ENCODE peak calls at places on chromosome 5, in six cellular contexts. One of them, this sample, is unnamed.

GRCh38 chr5:83049370-83049863 is 27.8 kb downstream of the TMEM167A start:
- DNase-seq in HT1080: no peak
- DNase-seq in frontal cortex: no peak
- DNase-seq in activated T-helper 1 cell treated with anti-CD3 and anti-CD28 coated beads, Interleukin-12 subunit alpha, Interleukin-12 subunit beta, Interleukin-2, Interleukin-4 antibody, amounts not matched to agents 30 ng/mL and 10 ng/mL and 1 ng/mL, durations not matched to agents 14 hours and 24 hours and 36 hours: no peak
- DNase-seq in EH: no peak
- DNase-seq in GM23248: no peak
- DNase-seq in this sample: no peak

GRCh38 chr5:138032028-138032571 is 779 bp downstream of the FAM13B start:
- DNase-seq in HT1080: no peak
- DNase-seq in frontal cortex: peak; percentile 42
- DNase-seq in activated T-helper 1 cell treated with anti-CD3 and anti-CD28 coated beads, Interleukin-12 subunit alpha, Interleukin-12 subunit beta, Interleukin-2, Interleukin-4 antibody, amounts not matched to agents 30 ng/mL and 10 ng/mL and 1 ng/mL, durations not matched to agents 14 hours and 24 hours and 36 hours: peak; percentile 37
- DNase-seq in EH: peak; percentile 62
- DNase-seq in GM23248: peak; percentile 69
- DNase-seq in this sample: peak; percentile 90

GRCh38 chr5:87319469-87319868 is 51.8 kb downstream of the RASA1 start:
- DNase-seq in HT1080: no peak
- DNase-seq in frontal cortex: no peak
- DNase-seq in activated T-helper 1 cell treated with anti-CD3 and anti-CD28 coated beads, Interleukin-12 subunit alpha, Interleukin-12 subunit beta, Interleukin-2, Interleukin-4 antibody, amounts not matched to agents 30 ng/mL and 10 ng/mL and 1 ng/mL, durations not matched to agents 14 hours and 24 hours and 36 hours: no peak
- DNase-seq in EH: no peak
- DNase-seq in GM23248: no peak
- DNase-seq in this sample: no peak

GRCh38 chr5:109748545-109748944 is 58.8 kb downstream of the MAN2A1 start:
- DNase-seq in HT1080: no peak
- DNase-seq in frontal cortex: no peak
- DNase-seq in activated T-helper 1 cell treated with anti-CD3 and anti-CD28 coated beads, Interleukin-12 subunit alpha, Interleukin-12 subunit beta, Interleukin-2, Interleukin-4 antibody, amounts not matched to agents 30 ng/mL and 10 ng/mL and 1 ng/mL, durations not matched to agents 14 hours and 24 hours and 36 hours: no peak
- DNase-seq in EH: peak; percentile 65
- DNase-seq in GM23248: peak; percentile 29
- DNase-seq in this sample: no peak

GRCh38 chr5:156913355-156913718 is 49.7 kb downstream of the TIMD4 start:
- DNase-seq in HT1080: no peak
- DNase-seq in frontal cortex: no peak
- DNase-seq in activated T-helper 1 cell treated with anti-CD3 and anti-CD28 coated beads, Interleukin-12 subunit alpha, Interleukin-12 subunit beta, Interleukin-2, Interleukin-4 antibody, amounts not matched to agents 30 ng/mL and 10 ng/mL and 1 ng/mL, durations not matched to agents 14 hours and 24 hours and 36 hours: no peak
- DNase-seq in EH: no peak
- DNase-seq in GM23248: no peak
- DNase-seq in this sample: no peak

GRCh38 chr5:111551569-111552275 is 39.4 kb upstream of the STARD4 start:
- DNase-seq in HT1080: peak; percentile 61
- DNase-seq in frontal cortex: no peak
- DNase-seq in activated T-helper 1 cell treated with anti-CD3 and anti-CD28 coated beads, Interleukin-12 subunit alpha, Interleukin-12 subunit beta, Interleukin-2, Interleukin-4 antibody, amounts not matched to agents 30 ng/mL and 10 ng/mL and 1 ng/mL, durations not matched to agents 14 hours and 24 hours and 36 hours: no peak
- DNase-seq in EH: no peak
- DNase-seq in GM23248: no peak
- DNase-seq in this sample: no peak

GRCh38 chr5:101153526-101153925 is 250.4 kb upstream of the ST8SIA4 start:
- DNase-seq in HT1080: no peak
- DNase-seq in frontal cortex: no peak
- DNase-seq in activated T-helper 1 cell treated with anti-CD3 and anti-CD28 coated beads, Interleukin-12 subunit alpha, Interleukin-12 subunit beta, Interleukin-2, Interleukin-4 antibody, amounts not matched to agents 30 ng/mL and 10 ng/mL and 1 ng/mL, durations not matched to agents 14 hours and 24 hours and 36 hours: no peak
- DNase-seq in EH: no peak
- DNase-seq in GM23248: no peak
- DNase-seq in this sample: no peak

GRCh38 chr5:180519098-180519497 is 24.9 kb downstream of the CNOT6 start:
- DNase-seq in HT1080: no peak
- DNase-seq in frontal cortex: no peak
- DNase-seq in activated T-helper 1 cell treated with anti-CD3 and anti-CD28 coated beads, Interleukin-12 subunit alpha, Interleukin-12 subunit beta, Interleukin-2, Interleukin-4 antibody, amounts not matched to agents 30 ng/mL and 10 ng/mL and 1 ng/mL, durations not matched to agents 14 hours and 24 hours and 36 hours: no peak
- DNase-seq in EH: peak; percentile 51
- DNase-seq in GM23248: peak; percentile 61
- DNase-seq in this sample: no peak

GRCh38 chr5:111948517-111948916 is 191.5 kb upstream of the NREP start:
- DNase-seq in HT1080: peak; percentile 87
- DNase-seq in frontal cortex: no peak
- DNase-seq in activated T-helper 1 cell treated with anti-CD3 and anti-CD28 coated beads, Interleukin-12 subunit alpha, Interleukin-12 subunit beta, Interleukin-2, Interleukin-4 antibody, amounts not matched to agents 30 ng/mL and 10 ng/mL and 1 ng/mL, durations not matched to agents 14 hours and 24 hours and 36 hours: no peak
- DNase-seq in EH: peak; percentile 98
- DNase-seq in GM23248: peak; percentile 96
- DNase-seq in this sample: no peak

GRCh38 chr5:101977729-101978345 is 318.2 kb downstream of the SLCO4C1 start:
- DNase-seq in HT1080: peak; percentile 50
- DNase-seq in frontal cortex: peak; percentile 30
- DNase-seq in activated T-helper 1 cell treated with anti-CD3 and anti-CD28 coated beads, Interleukin-12 subunit alpha, Interleukin-12 subunit beta, Interleukin-2, Interleukin-4 antibody, amounts not matched to agents 30 ng/mL and 10 ng/mL and 1 ng/mL, durations not matched to agents 14 hours and 24 hours and 36 hours: no peak
- DNase-seq in EH: peak; percentile 41
- DNase-seq in GM23248: peak; percentile 60
- DNase-seq in this sample: peak; percentile 83

GRCh38 chr5:31825775-31826068 is 186.8 kb downstream of the PDZD2 start:
- DNase-seq in HT1080: no peak
- DNase-seq in frontal cortex: no peak
- DNase-seq in activated T-helper 1 cell treated with anti-CD3 and anti-CD28 coated beads, Interleukin-12 subunit alpha, Interleukin-12 subunit beta, Interleukin-2, Interleukin-4 antibody, amounts not matched to agents 30 ng/mL and 10 ng/mL and 1 ng/mL, durations not matched to agents 14 hours and 24 hours and 36 hours: no peak
- DNase-seq in EH: no peak
- DNase-seq in GM23248: no peak
- DNase-seq in this sample: no peak

GRCh38 chr5:127680579-127680978 is 22.6 kb upstream of the CCDC192 start:
- DNase-seq in HT1080: no peak
- DNase-seq in frontal cortex: no peak
- DNase-seq in activated T-helper 1 cell treated with anti-CD3 and anti-CD28 coated beads, Interleukin-12 subunit alpha, Interleukin-12 subunit beta, Interleukin-2, Interleukin-4 antibody, amounts not matched to agents 30 ng/mL and 10 ng/mL and 1 ng/mL, durations not matched to agents 14 hours and 24 hours and 36 hours: no peak
- DNase-seq in EH: no peak
- DNase-seq in GM23248: no peak
- DNase-seq in this sample: no peak

GRCh38 chr5:96629774-96630173 is 32.4 kb upstream of the CAST start:
- DNase-seq in HT1080: peak; percentile 96
- DNase-seq in frontal cortex: no peak
- DNase-seq in activated T-helper 1 cell treated with anti-CD3 and anti-CD28 coated beads, Interleukin-12 subunit alpha, Interleukin-12 subunit beta, Interleukin-2, Interleukin-4 antibody, amounts not matched to agents 30 ng/mL and 10 ng/mL and 1 ng/mL, durations not matched to agents 14 hours and 24 hours and 36 hours: no peak
- DNase-seq in EH: peak; percentile 95
- DNase-seq in GM23248: peak; percentile 92
- DNase-seq in this sample: peak; percentile 77

GRCh38 chr5:176619203-176619568 is 9.2 kb upstream of the GPRIN1 start:
- DNase-seq in HT1080: peak; percentile 29
- DNase-seq in frontal cortex: peak; percentile 90
- DNase-seq in activated T-helper 1 cell treated with anti-CD3 and anti-CD28 coated beads, Interleukin-12 subunit alpha, Interleukin-12 subunit beta, Interleukin-2, Interleukin-4 antibody, amounts not matched to agents 30 ng/mL and 10 ng/mL and 1 ng/mL, durations not matched to agents 14 hours and 24 hours and 36 hours: peak; percentile 75
- DNase-seq in EH: peak; percentile 83
- DNase-seq in GM23248: peak; percentile 87
- DNase-seq in this sample: peak; percentile 97

GRCh38 chr5:554284-554988 is 30.2 kb upstream of the SLC9A3 start:
- DNase-seq in HT1080: no peak
- DNase-seq in frontal cortex: no peak
- DNase-seq in activated T-helper 1 cell treated with anti-CD3 and anti-CD28 coated beads, Interleukin-12 subunit alpha, Interleukin-12 subunit beta, Interleukin-2, Interleukin-4 antibody, amounts not matched to agents 30 ng/mL and 10 ng/mL and 1 ng/mL, durations not matched to agents 14 hours and 24 hours and 36 hours: no peak
- DNase-seq in EH: no peak
- DNase-seq in GM23248: no peak
- DNase-seq in this sample: peak; percentile 51

GRCh38 chr5:141800629-141801028 is 77.6 kb downstream of the PCDH1 start:
- DNase-seq in HT1080: no peak
- DNase-seq in frontal cortex: no peak
- DNase-seq in activated T-helper 1 cell treated with anti-CD3 and anti-CD28 coated beads, Interleukin-12 subunit alpha, Interleukin-12 subunit beta, Interleukin-2, Interleukin-4 antibody, amounts not matched to agents 30 ng/mL and 10 ng/mL and 1 ng/mL, durations not matched to agents 14 hours and 24 hours and 36 hours: no peak
- DNase-seq in EH: peak; percentile 47
- DNase-seq in GM23248: peak; percentile 42
- DNase-seq in this sample: peak; percentile 19

GRCh38 chr5:37494756-37495155 is 115.6 kb downstream of the WDR70 start:
- DNase-seq in HT1080: no peak
- DNase-seq in frontal cortex: no peak
- DNase-seq in activated T-helper 1 cell treated with anti-CD3 and anti-CD28 coated beads, Interleukin-12 subunit alpha, Interleukin-12 subunit beta, Interleukin-2, Interleukin-4 antibody, amounts not matched to agents 30 ng/mL and 10 ng/mL and 1 ng/mL, durations not matched to agents 14 hours and 24 hours and 36 hours: no peak
- DNase-seq in EH: peak; percentile 55
- DNase-seq in GM23248: peak; percentile 50
- DNase-seq in this sample: no peak

GRCh38 chr5:102911973-102912372 is 156.9 kb downstream of the PAM start:
- DNase-seq in HT1080: peak; percentile 80
- DNase-seq in frontal cortex: no peak
- DNase-seq in activated T-helper 1 cell treated with anti-CD3 and anti-CD28 coated beads, Interleukin-12 subunit alpha, Interleukin-12 subunit beta, Interleukin-2, Interleukin-4 antibody, amounts not matched to agents 30 ng/mL and 10 ng/mL and 1 ng/mL, durations not matched to agents 14 hours and 24 hours and 36 hours: no peak
- DNase-seq in EH: peak; percentile 85
- DNase-seq in GM23248: peak; percentile 76
- DNase-seq in this sample: no peak

GRCh38 chr5:646396-647201 is 34.5 kb downstream of the CEP72 start:
- DNase-seq in HT1080: no peak
- DNase-seq in frontal cortex: no peak
- DNase-seq in activated T-helper 1 cell treated with anti-CD3 and anti-CD28 coated beads, Interleukin-12 subunit alpha, Interleukin-12 subunit beta, Interleukin-2, Interleukin-4 antibody, amounts not matched to agents 30 ng/mL and 10 ng/mL and 1 ng/mL, durations not matched to agents 14 hours and 24 hours and 36 hours: no peak
- DNase-seq in EH: no peak
- DNase-seq in GM23248: no peak
- DNase-seq in this sample: no peak

GRCh38 chr5:81007637-81008027 is 47.5 kb downstream of the RASGRF2 start:
- DNase-seq in HT1080: no peak
- DNase-seq in frontal cortex: no peak
- DNase-seq in activated T-helper 1 cell treated with anti-CD3 and anti-CD28 coated beads, Interleukin-12 subunit alpha, Interleukin-12 subunit beta, Interleukin-2, Interleukin-4 antibody, amounts not matched to agents 30 ng/mL and 10 ng/mL and 1 ng/mL, durations not matched to agents 14 hours and 24 hours and 36 hours: no peak
- DNase-seq in EH: no peak
- DNase-seq in GM23248: no peak
- DNase-seq in this sample: no peak

GRCh38 chr5:75601996-75602395 is 9.3 kb upstream of the ANKDD1B start:
- DNase-seq in HT1080: peak; percentile 5
- DNase-seq in frontal cortex: no peak
- DNase-seq in activated T-helper 1 cell treated with anti-CD3 and anti-CD28 coated beads, Interleukin-12 subunit alpha, Interleukin-12 subunit beta, Interleukin-2, Interleukin-4 antibody, amounts not matched to agents 30 ng/mL and 10 ng/mL and 1 ng/mL, durations not matched to agents 14 hours and 24 hours and 36 hours: no peak
- DNase-seq in EH: peak; percentile 84
- DNase-seq in GM23248: peak; percentile 26
- DNase-seq in this sample: no peak

GRCh38 chr5:135038829-135039525 is 4.9 kb upstream of the PITX1 start:
- DNase-seq in HT1080: no peak
- DNase-seq in frontal cortex: no peak
- DNase-seq in activated T-helper 1 cell treated with anti-CD3 and anti-CD28 coated beads, Interleukin-12 subunit alpha, Interleukin-12 subunit beta, Interleukin-2, Interleukin-4 antibody, amounts not matched to agents 30 ng/mL and 10 ng/mL and 1 ng/mL, durations not matched to agents 14 hours and 24 hours and 36 hours: no peak
- DNase-seq in EH: no peak
- DNase-seq in GM23248: peak; percentile 22
- DNase-seq in this sample: peak; percentile 94

GRCh38 chr5:139668064-139668880 is 20.1 kb downstream of the CXXC5 start:
- DNase-seq in HT1080: peak; percentile 34
- DNase-seq in frontal cortex: no peak
- DNase-seq in activated T-helper 1 cell treated with anti-CD3 and anti-CD28 coated beads, Interleukin-12 subunit alpha, Interleukin-12 subunit beta, Interleukin-2, Interleukin-4 antibody, amounts not matched to agents 30 ng/mL and 10 ng/mL and 1 ng/mL, durations not matched to agents 14 hours and 24 hours and 36 hours: peak; percentile 22
- DNase-seq in EH: peak; percentile 85
- DNase-seq in GM23248: peak; percentile 72
- DNase-seq in this sample: peak; percentile 94

GRCh38 chr5:171155621-171156020 is 153.4 kb upstream of the TLX3 start:
- DNase-seq in HT1080: peak; percentile 20
- DNase-seq in frontal cortex: no peak
- DNase-seq in activated T-helper 1 cell treated with anti-CD3 and anti-CD28 coated beads, Interleukin-12 subunit alpha, Interleukin-12 subunit beta, Interleukin-2, Interleukin-4 antibody, amounts not matched to agents 30 ng/mL and 10 ng/mL and 1 ng/mL, durations not matched to agents 14 hours and 24 hours and 36 hours: no peak
- DNase-seq in EH: peak; percentile 70
- DNase-seq in GM23248: peak; percentile 48
- DNase-seq in this sample: no peak

GRCh38 chr5:43638556-43638955 is 35.6 kb downstream of the NNT start:
- DNase-seq in HT1080: no peak
- DNase-seq in frontal cortex: no peak
- DNase-seq in activated T-helper 1 cell treated with anti-CD3 and anti-CD28 coated beads, Interleukin-12 subunit alpha, Interleukin-12 subunit beta, Interleukin-2, Interleukin-4 antibody, amounts not matched to agents 30 ng/mL and 10 ng/mL and 1 ng/mL, durations not matched to agents 14 hours and 24 hours and 36 hours: no peak
- DNase-seq in EH: peak; percentile 39
- DNase-seq in GM23248: peak; percentile 15
- DNase-seq in this sample: no peak

GRCh38 chr5:171946382-171946781 is 60.1 kb downstream of the FBXW11 start:
- DNase-seq in HT1080: no peak
- DNase-seq in frontal cortex: no peak
- DNase-seq in activated T-helper 1 cell treated with anti-CD3 and anti-CD28 coated beads, Interleukin-12 subunit alpha, Interleukin-12 subunit beta, Interleukin-2, Interleukin-4 antibody, amounts not matched to agents 30 ng/mL and 10 ng/mL and 1 ng/mL, durations not matched to agents 14 hours and 24 hours and 36 hours: no peak
- DNase-seq in EH: peak; percentile 43
- DNase-seq in GM23248: no peak
- DNase-seq in this sample: no peak

GRCh38 chr5:177494356-177495195 is 2.8 kb downstream of the PDLIM7 start:
- DNase-seq in HT1080: peak; percentile 98
- DNase-seq in frontal cortex: no peak
- DNase-seq in activated T-helper 1 cell treated with anti-CD3 and anti-CD28 coated beads, Interleukin-12 subunit alpha, Interleukin-12 subunit beta, Interleukin-2, Interleukin-4 antibody, amounts not matched to agents 30 ng/mL and 10 ng/mL and 1 ng/mL, durations not matched to agents 14 hours and 24 hours and 36 hours: no peak
- DNase-seq in EH: peak; percentile 97
- DNase-seq in GM23248: peak; percentile 94
- DNase-seq in this sample: peak; percentile 100

GRCh38 chr5:93868851-93869250 is 127.5 kb upstream of the POU5F2 start:
- DNase-seq in HT1080: no peak
- DNase-seq in frontal cortex: no peak
- DNase-seq in activated T-helper 1 cell treated with anti-CD3 and anti-CD28 coated beads, Interleukin-12 subunit alpha, Interleukin-12 subunit beta, Interleukin-2, Interleukin-4 antibody, amounts not matched to agents 30 ng/mL and 10 ng/mL and 1 ng/mL, durations not matched to agents 14 hours and 24 hours and 36 hours: no peak
- DNase-seq in EH: no peak
- DNase-seq in GM23248: no peak
- DNase-seq in this sample: peak; percentile 38

GRCh38 chr5:160799160-160799559 is 52.9 kb downstream of the ATP10B start:
- DNase-seq in HT1080: no peak
- DNase-seq in frontal cortex: no peak
- DNase-seq in activated T-helper 1 cell treated with anti-CD3 and anti-CD28 coated beads, Interleukin-12 subunit alpha, Interleukin-12 subunit beta, Interleukin-2, Interleukin-4 antibody, amounts not matched to agents 30 ng/mL and 10 ng/mL and 1 ng/mL, durations not matched to agents 14 hours and 24 hours and 36 hours: no peak
- DNase-seq in EH: no peak
- DNase-seq in GM23248: no peak
- DNase-seq in this sample: no peak

GRCh38 chr5:1380011-1380817 is 35.3 kb upstream of the CLPTM1L start:
- DNase-seq in HT1080: peak; percentile 42
- DNase-seq in frontal cortex: no peak
- DNase-seq in activated T-helper 1 cell treated with anti-CD3 and anti-CD28 coated beads, Interleukin-12 subunit alpha, Interleukin-12 subunit beta, Interleukin-2, Interleukin-4 antibody, amounts not matched to agents 30 ng/mL and 10 ng/mL and 1 ng/mL, durations not matched to agents 14 hours and 24 hours and 36 hours: peak; percentile 48
- DNase-seq in EH: no peak
- DNase-seq in GM23248: peak; percentile 62
- DNase-seq in this sample: peak; percentile 76

GRCh38 chr5:150486402-150487198 is 21.3 kb upstream of the NDST1 start:
- DNase-seq in HT1080: peak; percentile 60
- DNase-seq in frontal cortex: peak; percentile 76
- DNase-seq in activated T-helper 1 cell treated with anti-CD3 and anti-CD28 coated beads, Interleukin-12 subunit alpha, Interleukin-12 subunit beta, Interleukin-2, Interleukin-4 antibody, amounts not matched to agents 30 ng/mL and 10 ng/mL and 1 ng/mL, durations not matched to agents 14 hours and 24 hours and 36 hours: peak; percentile 11
- DNase-seq in EH: peak; percentile 65
- DNase-seq in GM23248: peak; percentile 70
- DNase-seq in this sample: peak; percentile 90

GRCh38 chr5:57696906-57697590 is 214.4 kb upstream of the ACTBL2 start:
- DNase-seq in HT1080: no peak
- DNase-seq in frontal cortex: no peak
- DNase-seq in activated T-helper 1 cell treated with anti-CD3 and anti-CD28 coated beads, Interleukin-12 subunit alpha, Interleukin-12 subunit beta, Interleukin-2, Interleukin-4 antibody, amounts not matched to agents 30 ng/mL and 10 ng/mL and 1 ng/mL, durations not matched to agents 14 hours and 24 hours and 36 hours: no peak
- DNase-seq in EH: no peak
- DNase-seq in GM23248: peak; percentile 29
- DNase-seq in this sample: no peak

GRCh38 chr5:52708463-52708862 is 79.3 kb upstream of the ITGA1 start:
- DNase-seq in HT1080: no peak
- DNase-seq in frontal cortex: no peak
- DNase-seq in activated T-helper 1 cell treated with anti-CD3 and anti-CD28 coated beads, Interleukin-12 subunit alpha, Interleukin-12 subunit beta, Interleukin-2, Interleukin-4 antibody, amounts not matched to agents 30 ng/mL and 10 ng/mL and 1 ng/mL, durations not matched to agents 14 hours and 24 hours and 36 hours: no peak
- DNase-seq in EH: peak; percentile 82
- DNase-seq in GM23248: peak; percentile 59
- DNase-seq in this sample: no peak

GRCh38 chr5:67998709-67999251 is 216.8 kb upstream of the PIK3R1 start:
- DNase-seq in HT1080: peak; percentile 92
- DNase-seq in frontal cortex: peak; percentile 22
- DNase-seq in activated T-helper 1 cell treated with anti-CD3 and anti-CD28 coated beads, Interleukin-12 subunit alpha, Interleukin-12 subunit beta, Interleukin-2, Interleukin-4 antibody, amounts not matched to agents 30 ng/mL and 10 ng/mL and 1 ng/mL, durations not matched to agents 14 hours and 24 hours and 36 hours: no peak
- DNase-seq in EH: peak; percentile 91
- DNase-seq in GM23248: peak; percentile 92
- DNase-seq in this sample: peak; percentile 74

GRCh38 chr5:74446673-74447337 is 193.7 kb downstream of the ENC1 start:
- DNase-seq in HT1080: no peak
- DNase-seq in frontal cortex: no peak
- DNase-seq in activated T-helper 1 cell treated with anti-CD3 and anti-CD28 coated beads, Interleukin-12 subunit alpha, Interleukin-12 subunit beta, Interleukin-2, Interleukin-4 antibody, amounts not matched to agents 30 ng/mL and 10 ng/mL and 1 ng/mL, durations not matched to agents 14 hours and 24 hours and 36 hours: no peak
- DNase-seq in EH: no peak
- DNase-seq in GM23248: peak; percentile 7
- DNase-seq in this sample: no peak